ENCODE peak calls at places on chromosomes 4 and X, in eight cellular contexts. Y is GM23338; H is tibial nerve; M is CD8-positive, alpha-beta T cell; X is neuronal stem cell; V is suprapubic skin; Q is foreskin keratinocyte; L is heart left ventricle. J is an unnamed sample.
A peak's percentile ranks its signal among the peaks of the same experiment; 100 is the strongest.

GRCh38 chr4:182978152-182978827 is 61.1 kb upstream of the DCTD start:
- DNase-seq in Y (no peak), H (no peak), M (no peak), X (no peak), V (no peak), Q (peak; percentile 34), L (no peak), J (peak; percentile 67)

GRCh38 chr4:173360587-173361221 is 10.1 kb upstream of the SAP30 start:
- DNase-seq in Y (peak; percentile 54), H (no peak), M (no peak), X (no peak), V (no peak), Q (no peak), L (no peak), J (no peak)

GRCh38 chrX:27966955-27967354 is 14.3 kb downstream of the DCAF8L1 start:
- DNase-seq in Y (no peak), H (no peak), M (no peak), X (no peak), V (no peak), Q (no peak), L (no peak), J (peak; percentile 34)

GRCh38 chrX:22389544-22390243 is 117.0 kb downstream of the CBLL2 start:
- DNase-seq in Y (no peak), H (no peak), M (no peak), X (no peak), V (no peak), Q (peak; percentile 51), L (no peak), J (peak; percentile 85)

GRCh38 chrX:130079824-130080406 is 30.4 kb downstream of the ELF4 start:
- DNase-seq in Y (peak; percentile 74), H (no peak), M (no peak), X (peak; percentile 58), V (no peak), Q (no peak), L (peak; percentile 61), J (peak; percentile 36)

GRCh38 chr4:575281-576141 is 584 bp downstream of the TMEM271 start:
- DNase-seq in Y (peak; percentile 86), H (no peak), M (no peak), X (peak; percentile 58), V (no peak), Q (peak; percentile 36), L (no peak), J (peak; percentile 56)

GRCh38 chrX:106959897-106960296 is 39.7 kb downstream of the CLDN2 start:
- DNase-seq in Y (peak; percentile 36), H (no peak), M (no peak), X (no peak), V (no peak), Q (no peak), L (no peak), J (peak; percentile 7)

GRCh38 chrX:31271615-31272471 is 200.0 kb upstream of the FTHL17 start:
- DNase-seq in Y (no peak), H (no peak), M (no peak), X (no peak), V (no peak), Q (no peak), L (no peak), J (peak; percentile 49)

DNA sequence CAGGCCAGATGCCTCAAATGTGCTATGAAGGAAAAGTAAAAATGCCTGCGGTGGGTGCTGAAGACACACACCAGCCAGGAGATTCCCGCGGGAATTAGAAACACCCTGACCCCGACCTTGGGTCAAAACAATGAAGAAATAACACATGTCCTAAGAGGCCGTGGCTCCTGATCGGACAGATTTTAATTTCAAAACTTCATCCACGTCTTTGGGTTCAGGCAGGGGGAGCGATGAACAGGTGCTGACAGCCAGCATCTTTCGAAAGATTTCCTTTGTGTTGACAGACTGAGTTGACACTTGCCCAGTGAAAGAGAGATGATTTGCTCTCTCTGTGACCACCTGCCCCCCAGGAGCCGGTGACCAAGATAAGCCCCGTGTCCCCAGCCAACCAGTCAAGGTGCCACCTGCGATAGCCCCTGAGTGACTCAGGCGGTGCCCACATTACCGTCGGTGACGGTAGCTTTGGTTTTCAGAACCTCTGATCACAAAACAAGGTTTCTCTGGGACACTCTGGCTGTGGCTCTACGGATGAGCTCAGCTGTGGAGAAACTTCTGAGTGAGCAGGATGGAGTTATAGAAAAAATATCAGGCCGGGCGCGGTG is 11.0 kb upstream of the IL3RA start:
- DNase-seq in Y (no peak), H (no peak), M (no peak), X (no peak), V (no peak), Q (no peak), L (no peak), J (no peak)
- H3K4me1 ChIP-seq in Y (no peaks in the 10 kb centered on the region), H (no peaks in the 10 kb centered on the region), M (peaks cover 3% of the 10 kb centered on the region), X (peaks cover 1% of the 10 kb centered on the region), V (no peaks in the 10 kb centered on the region), Q (no peaks in the 10 kb centered on the region), L (no peaks in the 10 kb centered on the region), J (no peaks in the 10 kb centered on the region)

GRCh38 chr4:13547563-13548041 is 3.3 kb upstream of the NKX3-2 start:
- DNase-seq in Y (peak; percentile 75), H (no peak), M (no peak), X (no peak), V (no peak), Q (no peak), L (no peak), J (no peak)
- H3K4me1 ChIP-seq in Y (peaks cover 35% of the 10 kb centered on the region), H (peaks cover 25% of the 10 kb centered on the region), M (peaks cover 22% of the 10 kb centered on the region), X (peaks cover 5% of the 10 kb centered on the region), V (peaks cover 45% of the 10 kb centered on the region), Q (peaks cover 5% of the 10 kb centered on the region), L (peaks cover 35% of the 10 kb centered on the region), J (peaks cover 16% of the 10 kb centered on the region)

GRCh38 chr4:153509724-153510123 is 43.6 kb downstream of the TMEM131L start:
- DNase-seq in Y (no peak), H (no peak), M (no peak), X (no peak), V (no peak), Q (no peak), L (no peak), J (no peak)
- H3K4me1 ChIP-seq in Y (peaks cover 29% of the 10 kb centered on the region), H (peaks cover 24% of the 10 kb centered on the region), M (peaks cover 38% of the 10 kb centered on the region), X (no peaks in the 10 kb centered on the region), V (peaks cover 18% of the 10 kb centered on the region), Q (peaks cover 12% of the 10 kb centered on the region), L (peaks cover 21% of the 10 kb centered on the region), J (peaks cover 16% of the 10 kb centered on the region)

DNA sequence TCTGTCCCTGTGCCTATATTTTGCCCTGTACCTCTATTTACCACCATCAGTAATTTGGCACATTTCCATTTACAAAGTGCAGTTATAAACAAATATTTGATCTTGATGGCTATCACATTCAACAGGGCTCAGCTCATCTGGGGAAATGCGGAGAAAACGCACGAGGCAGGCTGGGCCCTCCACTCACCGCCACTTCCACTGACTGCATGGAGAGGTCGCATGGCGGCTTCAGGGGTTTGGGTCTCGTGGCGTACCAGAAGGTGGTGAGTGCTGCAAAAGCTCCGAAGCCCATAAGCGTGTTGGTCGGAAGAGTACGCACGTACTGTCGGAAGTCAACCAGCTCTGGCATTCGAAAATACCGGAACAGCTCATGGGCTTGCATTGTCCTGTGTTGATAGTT is 22.6 kb downstream of the ACSL1 start:
- DNase-seq in Y (no peak), H (no peak), M (no peak), X (no peak), V (no peak), Q (no peak), L (no peak), J (no peak)
- H3K4me1 ChIP-seq in Y (peaks cover 8% of the 10 kb centered on the region), H (peaks cover 17% of the 10 kb centered on the region), M (no peaks in the 10 kb centered on the region), X (peaks cover 3% of the 10 kb centered on the region), V (peaks cover 79% of the 10 kb centered on the region), Q (peaks cover 26% of the 10 kb centered on the region), L (peaks cover 50% of the 10 kb centered on the region), J (peaks cover 37% of the 10 kb centered on the region)

GRCh38 chr4:109436504-109436903 is 2.9 kb downstream of the SEC24B start:
- DNase-seq in Y (no peak), H (no peak), M (no peak), X (no peak), V (no peak), Q (no peak), L (no peak), J (no peak)
- H3K4me1 ChIP-seq in Y (peaks cover 26% of the 10 kb centered on the region), H (peaks cover 42% of the 10 kb centered on the region), M (peaks cover 40% of the 10 kb centered on the region), X (peaks cover 7% of the 10 kb centered on the region), V (peaks cover 76% of the 10 kb centered on the region), Q (peaks cover 38% of the 10 kb centered on the region), L (peaks cover 74% of the 10 kb centered on the region), J (peaks cover 42% of the 10 kb centered on the region)

GRCh38 chr4:176778491-176778890 is 14.2 kb downstream of the VEGFC start:
- DNase-seq in Y (no peak), H (no peak), M (no peak), X (no peak), V (no peak), Q (no peak), L (no peak), J (peak; percentile 39)
- H3K4me1 ChIP-seq in Y (no peaks in the 10 kb centered on the region), H (no peaks in the 10 kb centered on the region), M (no peaks in the 10 kb centered on the region), X (no peaks in the 10 kb centered on the region), V (peaks cover 22% of the 10 kb centered on the region), Q (peaks cover 54% of the 10 kb centered on the region), L (peaks cover 12% of the 10 kb centered on the region), J (peaks cover 43% of the 10 kb centered on the region)

GRCh38 chr4:37667197-37668100 is 18.7 kb downstream of the RELL1 start:
- DNase-seq in Y (no peak), H (no peak), M (no peak), X (no peak), V (no peak), Q (no peak), L (no peak), J (no peak)

GRCh38 chr4:37665347-37666009 is 20.7 kb downstream of the RELL1 start:
- DNase-seq in Y (no peak), H (no peak), M (no peak), X (no peak), V (no peak), Q (no peak), L (no peak), J (no peak)

GRCh38 chr4:37664696-37665095 is 21.5 kb downstream of the RELL1 start:
- DNase-seq in Y (peak; percentile 54), H (no peak), M (no peak), X (no peak), V (no peak), Q (no peak), L (no peak), J (no peak)

GRCh38 chr4:37663552-37663951 is 22.6 kb downstream of the RELL1 start:
- DNase-seq in Y (no peak), H (no peak), M (no peak), X (no peak), V (no peak), Q (no peak), L (no peak), J (no peak)

DNA sequence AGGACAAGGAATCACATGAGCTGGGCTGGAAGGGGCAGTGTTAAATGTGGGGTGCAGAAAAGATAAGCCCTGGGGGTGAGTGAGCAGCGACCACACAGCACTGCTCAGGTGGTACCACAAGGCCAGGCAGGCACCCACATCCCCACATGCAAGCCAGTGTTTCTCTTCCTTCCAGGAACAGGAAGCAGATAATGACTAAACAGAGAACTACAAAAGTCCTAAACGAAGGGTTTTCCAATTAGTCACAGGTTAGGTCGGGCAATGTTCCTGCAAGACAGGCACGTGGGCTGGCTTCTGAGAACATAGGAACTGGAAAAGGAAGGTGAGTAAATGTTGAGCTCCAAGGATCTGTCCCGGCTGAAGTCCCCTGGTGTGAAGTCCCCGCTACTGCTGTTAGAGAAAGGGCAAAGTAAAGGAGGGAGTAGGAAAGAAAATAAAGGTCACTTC is 19.5 kb downstream of the RELL1 start:
- DNase-seq in Y (peak; percentile 22), H (peak; percentile 36), M (no peak), X (no peak), V (no peak), Q (peak; percentile 84), L (peak; percentile 73), J (peak; percentile 92)
- H3K4me1 ChIP-seq in Y (peaks cover 49% of the 10 kb centered on the region), H (peaks cover 39% of the 10 kb centered on the region), M (peaks cover 34% of the 10 kb centered on the region), X (peaks cover 24% of the 10 kb centered on the region), V (peaks cover 57% of the 10 kb centered on the region), Q (peaks cover 26% of the 10 kb centered on the region), L (peaks cover 62% of the 10 kb centered on the region), J (peaks cover 40% of the 10 kb centered on the region)

GRCh38 chr4:137583650-137584049 is 51.4 kb upstream of the PCDH18 start:
- DNase-seq in Y (no peak), H (no peak), M (no peak), X (no peak), V (no peak), Q (no peak), L (no peak), J (no peak)
- H3K4me1 ChIP-seq in Y (peaks cover 11% of the 10 kb centered on the region), H (no peaks in the 10 kb centered on the region), M (no peaks in the 10 kb centered on the region), X (no peaks in the 10 kb centered on the region), V (no peaks in the 10 kb centered on the region), Q (no peaks in the 10 kb centered on the region), L (no peaks in the 10 kb centered on the region), J (no peaks in the 10 kb centered on the region)

J was measured in mammary epithelial cell.